ENCODE peak calls at places on chromosome 14, in five cellular contexts. One of them, this sample, is unnamed.

GRCh38 chr14:94161979-94162378 is 12.1 kb upstream of the PPP4R4 start:
- DNase-seq in aorta: no peak
- DNase-seq in stomach: no peak
- DNase-seq in CD8-positive, alpha-beta memory T cell: no peak
- DNase-seq in astrocyte of the spinal cord: peak; percentile 17
- DNase-seq in this sample: peak; percentile 9

GRCh38 chr14:51607677-51608076 is 44.0 kb upstream of the FRMD6 start:
- DNase-seq in aorta: peak; percentile 41
- DNase-seq in stomach: no peak
- DNase-seq in CD8-positive, alpha-beta memory T cell: no peak
- DNase-seq in astrocyte of the spinal cord: peak; percentile 51
- DNase-seq in this sample: peak; percentile 67

GRCh38 chr14:106442857-106443256 is 916.5 kb downstream of the TMEM121 start:
- DNase-seq in aorta: no peak
- DNase-seq in stomach: no peak
- DNase-seq in CD8-positive, alpha-beta memory T cell: no peak
- DNase-seq in astrocyte of the spinal cord: no peak
- DNase-seq in this sample: no peak

GRCh38 chr14:33647385-33647786 is 303.5 kb downstream of the EGLN3 start:
- DNase-seq in aorta: no peak
- DNase-seq in stomach: no peak
- DNase-seq in CD8-positive, alpha-beta memory T cell: no peak
- DNase-seq in astrocyte of the spinal cord: peak; percentile 97
- DNase-seq in this sample: peak; percentile 95

GRCh38 chr14:64940336-64940910 is 2.1 kb downstream of the GPX2 start:
- DNase-seq in aorta: no peak
- DNase-seq in stomach: no peak
- DNase-seq in CD8-positive, alpha-beta memory T cell: no peak
- DNase-seq in astrocyte of the spinal cord: no peak
- DNase-seq in this sample: no peak

GRCh38 chr14:64873506-64874220 is 6.0 kb downstream of the SPTB start:
- DNase-seq in aorta: no peak
- DNase-seq in stomach: no peak
- DNase-seq in CD8-positive, alpha-beta memory T cell: no peak
- DNase-seq in astrocyte of the spinal cord: no peak
- DNase-seq in this sample: no peak

GRCh38 chr14:66038214-66038977 is 447.8 kb upstream of the CCDC196 start:
- DNase-seq in aorta: peak; percentile 52
- DNase-seq in stomach: no peak
- DNase-seq in CD8-positive, alpha-beta memory T cell: no peak
- DNase-seq in astrocyte of the spinal cord: no peak
- DNase-seq in this sample: peak; percentile 56

GRCh38 chr14:104375551-104376201 is 203.9 kb upstream of the C14orf180 start:
- DNase-seq in aorta: peak; percentile 31
- DNase-seq in stomach: no peak
- DNase-seq in CD8-positive, alpha-beta memory T cell: no peak
- DNase-seq in astrocyte of the spinal cord: no peak
- DNase-seq in this sample: no peak

GRCh38 chr14:82251434-82251833 is 717.8 kb upstream of the SEL1L start:
- DNase-seq in aorta: no peak
- DNase-seq in stomach: no peak
- DNase-seq in CD8-positive, alpha-beta memory T cell: no peak
- DNase-seq in astrocyte of the spinal cord: no peak
- DNase-seq in this sample: no peak

GRCh38 chr14:94058674-94059138 is 22.3 kb downstream of the DDX24 start:
- DNase-seq in aorta: no peak
- DNase-seq in stomach: no peak
- DNase-seq in CD8-positive, alpha-beta memory T cell: no peak
- DNase-seq in astrocyte of the spinal cord: no peak
- DNase-seq in this sample: no peak

GRCh38 chr14:20454359-20454644 is 310 bp downstream of the OSGEP start:
- DNase-seq in aorta: no peak
- DNase-seq in stomach: peak; percentile 88
- DNase-seq in CD8-positive, alpha-beta memory T cell: peak; percentile 77
- DNase-seq in astrocyte of the spinal cord: no peak
- DNase-seq in this sample: peak; percentile 46

GRCh38 chr14:64857979-64858740 is 21.5 kb downstream of the SPTB start:
- DNase-seq in aorta: no peak
- DNase-seq in stomach: no peak
- DNase-seq in CD8-positive, alpha-beta memory T cell: no peak
- DNase-seq in astrocyte of the spinal cord: no peak
- DNase-seq in this sample: no peak

GRCh38 chr14:23148596-23149249 is 29.7 kb upstream of the CEBPE start:
- DNase-seq in aorta: no peak
- DNase-seq in stomach: no peak
- DNase-seq in CD8-positive, alpha-beta memory T cell: no peak
- DNase-seq in astrocyte of the spinal cord: no peak
- DNase-seq in this sample: no peak

DNA sequence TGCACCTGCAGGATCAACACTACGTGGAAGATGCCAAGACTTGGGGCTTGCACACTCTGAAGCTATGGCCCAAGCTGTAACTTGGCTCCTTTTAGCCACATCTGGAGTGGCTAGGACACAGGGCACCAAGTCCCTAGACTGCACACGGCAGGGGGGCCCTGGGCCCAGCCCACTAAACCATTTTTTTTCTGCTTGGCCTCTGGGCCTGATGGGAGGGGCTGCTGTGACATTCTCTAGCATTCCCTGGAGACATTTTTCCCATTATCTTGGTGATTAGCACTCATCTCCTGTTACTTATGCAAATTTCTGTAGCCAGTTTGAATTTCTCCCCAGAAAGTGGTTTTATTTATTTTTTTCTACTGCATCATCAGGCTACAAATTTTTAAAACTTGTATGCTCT is 1080.7 kb downstream of the LRFN5 start:
- DNase-seq in aorta: no peak
- DNase-seq in stomach: no peak
- DNase-seq in CD8-positive, alpha-beta memory T cell: no peak
- DNase-seq in astrocyte of the spinal cord: no peak
- DNase-seq in this sample: no peak
- H3K4me3 ChIP-seq in aorta: no peak overlapping the region
- H3K4me3 ChIP-seq in stomach: no peak overlapping the region
- H3K4me3 ChIP-seq in CD8-positive, alpha-beta memory T cell: no peak overlapping the region
- H3K4me3 ChIP-seq in astrocyte of the spinal cord: no peak overlapping the region
- H3K4me3 ChIP-seq in this sample: no peak overlapping the region

GRCh38 chr14:100824946-100825690 is 800 bp upstream of the MEG3 start:
- DNase-seq in aorta: no peak
- DNase-seq in stomach: no peak
- DNase-seq in CD8-positive, alpha-beta memory T cell: no peak
- DNase-seq in astrocyte of the spinal cord: no peak
- DNase-seq in this sample: no peak
- H3K4me3 ChIP-seq in aorta: no peak overlapping the region
- H3K4me3 ChIP-seq in stomach: peak overlapping the region; percentile 32
- H3K4me3 ChIP-seq in CD8-positive, alpha-beta memory T cell: no peak overlapping the region
- H3K4me3 ChIP-seq in astrocyte of the spinal cord: peak overlapping the region; percentile 93
- H3K4me3 ChIP-seq in this sample: peak overlapping the region; percentile 73

GRCh38 chr14:95228240-95228639 is 70.9 kb upstream of the DICER1 start:
- DNase-seq in aorta: no peak
- DNase-seq in stomach: no peak
- DNase-seq in CD8-positive, alpha-beta memory T cell: no peak
- DNase-seq in astrocyte of the spinal cord: no peak
- DNase-seq in this sample: no peak

GRCh38 chr14:95229749-95230148 is 72.4 kb upstream of the DICER1 start:
- DNase-seq in aorta: no peak
- DNase-seq in stomach: no peak
- DNase-seq in CD8-positive, alpha-beta memory T cell: no peak
- DNase-seq in astrocyte of the spinal cord: no peak
- DNase-seq in this sample: no peak

GRCh38 chr14:95227279-95227860 is 70.0 kb upstream of the DICER1 start:
- DNase-seq in aorta: no peak
- DNase-seq in stomach: peak; percentile 57
- DNase-seq in CD8-positive, alpha-beta memory T cell: no peak
- DNase-seq in astrocyte of the spinal cord: peak; percentile 85
- DNase-seq in this sample: peak; percentile 80

GRCh38 chr14:95225251-95225887 is 68.0 kb upstream of the DICER1 start:
- DNase-seq in aorta: no peak
- DNase-seq in stomach: no peak
- DNase-seq in CD8-positive, alpha-beta memory T cell: no peak
- DNase-seq in astrocyte of the spinal cord: no peak
- DNase-seq in this sample: no peak

GRCh38 chr14:95226801-95227200 is 69.5 kb upstream of the DICER1 start:
- DNase-seq in aorta: no peak
- DNase-seq in stomach: no peak
- DNase-seq in CD8-positive, alpha-beta memory T cell: no peak
- DNase-seq in astrocyte of the spinal cord: no peak
- DNase-seq in this sample: no peak
- H3K4me3 ChIP-seq in aorta: no peak overlapping the region
- H3K4me3 ChIP-seq in stomach: no peak overlapping the region
- H3K4me3 ChIP-seq in CD8-positive, alpha-beta memory T cell: no peak overlapping the region
- H3K4me3 ChIP-seq in astrocyte of the spinal cord: no peak overlapping the region
- H3K4me3 ChIP-seq in this sample: no peak overlapping the region

GRCh38 chr14:39140170-39140569 is 26.0 kb downstream of the GEMIN2 start:
- DNase-seq in aorta: no peak
- DNase-seq in stomach: no peak
- DNase-seq in CD8-positive, alpha-beta memory T cell: no peak
- DNase-seq in astrocyte of the spinal cord: no peak
- DNase-seq in this sample: no peak

GRCh38 chr14:39138450-39138849 is 24.3 kb downstream of the GEMIN2 start:
- DNase-seq in aorta: no peak
- DNase-seq in stomach: no peak
- DNase-seq in CD8-positive, alpha-beta memory T cell: no peak
- DNase-seq in astrocyte of the spinal cord: no peak
- DNase-seq in this sample: no peak
- H3K4me3 ChIP-seq in aorta: no peak overlapping the region
- H3K4me3 ChIP-seq in stomach: no peak overlapping the region
- H3K4me3 ChIP-seq in CD8-positive, alpha-beta memory T cell: no peak overlapping the region
- H3K4me3 ChIP-seq in astrocyte of the spinal cord: no peak overlapping the region
- H3K4me3 ChIP-seq in this sample: no peak overlapping the region

DNA sequence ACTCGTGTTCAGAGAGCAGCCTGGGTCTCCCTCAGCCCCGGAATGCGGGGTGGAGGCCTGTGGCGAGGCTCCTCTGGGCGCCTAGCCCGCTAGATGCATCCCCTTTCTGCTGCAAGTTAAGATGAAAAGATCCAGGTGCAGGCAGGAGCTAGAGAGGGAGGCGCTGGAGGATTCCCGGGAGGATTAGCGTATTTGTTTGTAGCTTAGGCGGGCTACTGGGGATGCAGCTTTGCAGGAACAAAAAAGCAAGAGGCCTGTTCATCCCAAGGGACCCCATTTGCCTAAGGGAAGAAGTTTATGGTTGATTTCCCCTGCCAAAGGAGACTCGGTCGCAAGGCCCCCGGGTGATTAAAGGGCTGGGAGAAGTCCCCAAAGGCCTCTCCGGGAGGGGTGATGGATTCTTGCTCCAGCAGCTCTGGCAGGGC is 818 bp downstream of the CCDC177 start:
- DNase-seq in aorta: no peak
- DNase-seq in stomach: no peak
- DNase-seq in CD8-positive, alpha-beta memory T cell: no peak
- DNase-seq in astrocyte of the spinal cord: no peak
- DNase-seq in this sample: no peak
- H3K4me3 ChIP-seq in aorta: no peak overlapping the region
- H3K4me3 ChIP-seq in stomach: peak overlapping the region; percentile 44
- H3K4me3 ChIP-seq in CD8-positive, alpha-beta memory T cell: peak overlapping the region; percentile 17
- H3K4me3 ChIP-seq in astrocyte of the spinal cord: no peak overlapping the region
- H3K4me3 ChIP-seq in this sample: no peak overlapping the region